ENCODE peak calls at places on chromosomes 1 and 21, in ten cellular contexts. N, W, A, I, D, O, U, M, V and Z are unnamed samples.

GRCh38 chr1:890661-891060 is 33.1 kb upstream of the SAMD11 start:
- DNase-seq in N (no peak), W (no peak), A (no peak), I (no peak), D (no peak), O (no peak), U (no peak), M (no peak), V (no peak), Z (no peak)

GRCh38 chr1:175016073-175016722 is 7.0 kb downstream of the MRPS14 start:
- DNase-seq in N (no peak), W (no peak), A (peak; percentile 35), I (no peak), D (no peak), O (no peak), U (no peak), M (no peak), V (no peak), Z (peak; percentile 52)

GRCh38 chr1:204115128-204115527 is 36.7 kb downstream of the ETNK2 start:
- DNase-seq in N (no peak), W (no peak), A (no peak), I (no peak), D (no peak), O (no peak), U (no peak), M (no peak), V (no peak), Z (no peak)

GRCh38 chr1:7970250-7970649 is 8.7 kb downstream of the PARK7 start:
- DNase-seq in N (no peak), W (no peak), A (no peak), I (no peak), D (no peak), O (no peak), U (no peak), M (no peak), V (no peak), Z (no peak)

GRCh38 chr1:3055051-3055450 is 14.0 kb upstream of the PRDM16 start:
- DNase-seq in N (no peak), W (no peak), A (no peak), I (no peak), D (no peak), O (no peak), U (no peak), M (no peak), V (no peak), Z (no peak)

GRCh38 chr1:56265205-56265604 is 314.2 kb downstream of the PLPP3 start:
- DNase-seq in N (no peak), W (no peak), A (no peak), I (no peak), D (no peak), O (no peak), U (no peak), M (no peak), V (no peak), Z (no peak)

GRCh38 chr1:170410391-170411146 is 121.4 kb upstream of the GORAB start:
- DNase-seq in N (no peak), W (no peak), A (peak; percentile 79), I (no peak), D (peak; percentile 13), O (no peak), U (no peak), M (no peak), V (no peak), Z (peak; percentile 90)

GRCh38 chr1:41804176-41804575 is 114.5 kb downstream of the HIVEP3 start:
- DNase-seq in N (no peak), W (no peak), A (no peak), I (no peak), D (no peak), O (peak; percentile 24), U (no peak), M (no peak), V (no peak), Z (no peak)

GRCh38 chr1:241637604-241638003 is 2.6 kb downstream of the CHML start:
- DNase-seq in N (no peak), W (peak; percentile 18), A (peak; percentile 56), I (no peak), D (no peak), O (no peak), U (no peak), M (no peak), V (no peak), Z (no peak)

GRCh38 chr1:84303154-84303830 is 1.8 kb downstream of the SAMD13 start:
- DNase-seq in N (no peak), W (peak; percentile 11), A (no peak), I (no peak), D (no peak), O (no peak), U (no peak), M (no peak), V (no peak), Z (no peak)

GRCh38 chr1:204410764-204411450 is 710 bp downstream of the PPP1R15B start:
- DNase-seq in N (no peak), W (peak; percentile 52), A (peak; percentile 49), I (no peak), D (peak; percentile 27), O (peak; percentile 31), U (no peak), M (no peak), V (no peak), Z (no peak)

GRCh38 chr1:101005191-101005590 is 20.4 kb downstream of the DPH5 start:
- DNase-seq in N (no peak), W (no peak), A (no peak), I (no peak), D (no peak), O (no peak), U (no peak), M (no peak), V (no peak), Z (no peak)

GRCh38 chr1:231070758-231071443 is 30.8 kb upstream of the FAM89A start:
- DNase-seq in N (no peak), W (no peak), A (no peak), I (no peak), D (no peak), O (no peak), U (no peak), M (no peak), V (no peak), Z (no peak)

GRCh38 chr1:116921301-116921885 is 11.7 kb downstream of the PTGFRN start:
- DNase-seq in N (no peak), W (no peak), A (no peak), I (no peak), D (no peak), O (no peak), U (no peak), M (no peak), V (no peak), Z (no peak)

GRCh38 chr1:82337635-82338034 is 536.9 kb downstream of the ADGRL2 start:
- DNase-seq in N (no peak), W (no peak), A (no peak), I (no peak), D (no peak), O (no peak), U (no peak), M (no peak), V (no peak), Z (no peak)

GRCh38 chr1:31831397-31832378 is 15.9 kb upstream of the SPOCD1 start:
- DNase-seq in N (no peak), W (no peak), A (peak; percentile 56), I (no peak), D (no peak), O (no peak), U (no peak), M (no peak), V (peak; percentile 13), Z (no peak)

GRCh38 chr1:33762962-33763361 is 100.9 kb upstream of the HMGB4 start:
- DNase-seq in N (no peak), W (no peak), A (no peak), I (no peak), D (no peak), O (no peak), U (no peak), M (no peak), V (no peak), Z (no peak)

GRCh38 chr1:150295476-150295875 is 1.8 kb downstream of the MRPS21 start:
- DNase-seq in N (no peak), W (no peak), A (no peak), I (no peak), D (no peak), O (no peak), U (no peak), M (no peak), V (no peak), Z (no peak)

GRCh38 chr1:110286564-110286963 is 52.6 kb upstream of the RBM15 start:
- DNase-seq in N (no peak), W (no peak), A (no peak), I (no peak), D (no peak), O (no peak), U (no peak), M (no peak), V (no peak), Z (no peak)

GRCh38 chr1:8318436-8318835 is 522 bp downstream of the SLC45A1 start:
- DNase-seq in N (no peak), W (no peak), A (no peak), I (no peak), D (no peak), O (no peak), U (no peak), M (no peak), V (no peak), Z (no peak)

GRCh38 chr21:29114765-29115164 is 15.7 kb upstream of the MAP3K7CL start:
- DNase-seq in N (no peak), W (no peak), A (peak; percentile 95), I (peak; percentile 9), D (peak; percentile 65), O (no peak), U (no peak), M (no peak), V (peak; percentile 77), Z (peak; percentile 75)

GRCh38 chr1:182507685-182508084 is 57.7 kb downstream of the RGSL1 start:
- DNase-seq in N (no peak), W (no peak), A (peak; percentile 6), I (no peak), D (no peak), O (no peak), U (no peak), M (no peak), V (no peak), Z (no peak)

GRCh38 chr1:226798427-226799411 is 59.6 kb upstream of the ITPKB start:
- DNase-seq in N (peak; percentile 59), W (peak; percentile 78), A (no peak), I (no peak), D (no peak), O (peak; percentile 53), U (no peak), M (no peak), V (no peak), Z (no peak)

GRCh38 chr21:46084041-46084561 is 13.8 kb upstream of the COL6A2 start:
- DNase-seq in N (no peak), W (no peak), A (no peak), I (no peak), D (no peak), O (no peak), U (no peak), M (no peak), V (no peak), Z (no peak)